ENCODE peak calls at places on chromosomes 1 and 21, in eight cellular contexts. C, O, V, F, E, R, N and H are unnamed samples. For H3K4me1, the result is how much of the 10 kb centered on the place peaks cover.

GRCh38 chr21:45253180-45253579 is 34.5 kb downstream of the POFUT2 start:
- DNase-seq in C (no peak), O (no peak), V (no peak), F (peak), E (peak), R (no peak), N (no peak), H (no peak)

GRCh38 chr1:16980473-16981268 is at the start of gene MFAP2:
- DNase-seq in C (peak), O (no peak), V (no peak), F (peak), E (no peak), R (no peak), N (no peak), H (peak)

GRCh38 chr1:186079084-186079684 is 295.9 kb downstream of the TPR start:
- DNase-seq in C (peak), O (no peak), V (no peak), F (no peak), E (no peak), R (no peak), N (no peak), H (no peak)

GRCh38 chr1:26531651-26532131 is 2.1 kb downstream of the RPS6KA1 start:
- DNase-seq in C (no peak), O (peak), V (no peak), F (no peak), E (no peak), R (peak), N (peak), H (no peak)

GRCh38 chr1:62194651-62195282 is at the start of gene L1TD1:
- DNase-seq in C (peak), O (peak), V (no peak), F (peak), E (no peak), R (no peak), N (no peak), H (no peak)

GRCh38 chr1:151568626-151569088 is 28.5 kb downstream of the TUFT1 start:
- DNase-seq in C (no peak), O (peak), V (no peak), F (no peak), E (no peak), R (no peak), N (no peak), H (no peak)

GRCh38 chr1:11289064-11289463 is 16.1 kb downstream of the UBIAD1 start:
- DNase-seq in C (no peak), O (no peak), V (no peak), F (no peak), E (no peak), R (no peak), N (no peak), H (no peak)

GRCh38 chr21:31973402-31973944 is 100.7 kb downstream of the HUNK start:
- DNase-seq in C (no peak), O (no peak), V (no peak), F (no peak), E (no peak), R (no peak), N (no peak), H (no peak)

GRCh38 chr1:5620997-5621396 is 371.2 kb downstream of the NPHP4 start:
- DNase-seq in C (peak), O (no peak), V (no peak), F (no peak), E (no peak), R (no peak), N (no peak), H (peak)
- TF ChIP-seq CTCF in C (peak), O (peak), V (peak), F (peak), E (no peak), R (no peak), N (peak), H (peak)

DNA sequence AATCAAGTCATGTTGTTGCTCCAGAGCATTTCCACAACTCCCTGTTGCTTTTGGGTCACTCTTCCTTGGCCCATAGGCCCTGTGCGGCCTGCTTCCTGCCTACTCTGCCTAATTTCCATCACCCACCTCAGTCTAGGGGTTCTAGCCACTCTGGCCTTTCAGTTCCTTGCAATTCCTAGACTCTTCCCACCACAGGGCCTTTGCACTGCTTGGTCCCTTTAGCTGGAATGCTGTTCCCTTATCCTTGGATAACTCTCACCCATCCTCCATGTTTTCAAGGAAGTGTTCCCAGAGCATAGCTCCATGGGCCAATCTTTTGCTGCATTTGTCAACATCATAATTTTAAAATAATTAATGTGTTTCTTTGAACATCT is 18.7 kb downstream of the EPHB2 start:
- DNase-seq in C (no peak), O (no peak), V (no peak), F (no peak), E (no peak), R (no peak), N (no peak), H (no peak)
- H3K27ac ChIP-seq in C (no peak), O (no peak), V (no peak), F (no peak), E (no peak), R (no peak), N (no peak), H (no peak)

DNA sequence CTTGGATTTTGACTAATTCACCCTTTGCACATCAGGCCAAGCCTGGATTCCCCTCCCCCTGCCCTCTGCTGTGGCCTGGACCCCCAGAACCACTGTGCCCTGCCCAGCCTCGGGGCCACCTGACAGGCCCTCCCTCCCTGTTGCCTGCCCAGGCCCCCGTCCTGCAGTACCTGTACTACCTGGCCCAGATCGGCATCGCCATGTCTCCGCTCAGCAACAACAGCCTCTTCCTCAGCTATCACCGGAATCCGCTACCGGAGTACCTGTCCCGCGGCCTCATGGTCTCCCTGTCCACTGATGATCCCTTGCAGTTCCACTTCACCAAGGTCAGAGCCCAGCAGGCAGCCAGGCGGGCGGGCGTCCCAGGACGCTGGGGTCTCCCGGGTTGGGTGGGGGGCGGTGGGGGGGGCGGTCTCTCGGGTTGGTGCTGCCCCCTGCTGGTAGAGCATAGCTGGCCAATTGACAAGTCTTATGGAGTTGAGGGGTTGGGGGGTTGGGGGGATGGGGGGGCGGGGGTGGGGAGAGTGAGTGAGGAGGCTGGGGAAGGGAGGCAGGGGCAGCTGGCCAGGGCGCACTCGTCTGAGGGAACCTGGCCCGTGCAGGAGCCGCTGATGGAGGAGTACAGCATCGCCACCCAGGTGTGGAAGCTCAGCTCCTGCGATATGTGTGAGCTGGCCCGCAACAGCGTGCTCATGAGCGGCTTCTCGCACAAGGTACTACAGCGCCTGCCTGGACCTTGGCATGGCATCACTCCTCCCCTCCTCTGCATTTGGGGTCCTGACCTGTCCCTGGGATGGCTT is 10.6 kb downstream of the AMPD2 start:
- DNase-seq in C (peak), O (peak), V (no peak), F (peak), E (no peak), R (no peak), N (no peak), H (no peak)
- H3K4me1 ChIP-seq in C (under half), O (under half), V (under half), F (under half), E (under half), R (under half), N (under half), H (under half)

DNA sequence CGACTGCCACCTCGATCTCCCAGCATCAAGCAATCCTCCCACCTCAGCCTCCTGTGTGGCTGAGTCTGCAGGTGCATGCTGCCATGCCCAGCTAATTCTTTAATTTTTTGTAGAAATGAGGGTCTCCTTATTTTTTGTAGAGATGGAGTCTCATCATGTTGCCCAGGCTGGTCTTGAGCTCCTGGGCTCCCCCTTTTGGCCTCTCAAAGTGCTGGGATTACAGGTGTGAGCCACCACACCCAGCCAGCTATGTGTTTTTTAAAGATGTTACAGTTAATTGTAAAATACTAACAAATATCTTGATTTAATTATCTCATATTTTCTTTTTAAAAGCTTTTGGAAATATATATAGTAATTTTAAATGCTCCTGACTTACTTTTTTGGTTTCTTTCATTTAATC is 181.3 kb upstream of the DMRTA2 start:
- DNase-seq in C (no peak), O (no peak), V (no peak), F (no peak), E (no peak), R (no peak), N (no peak), H (no peak)
- TF ChIP-seq CTCF in C (peak), O (no peak), V (no peak), F (peak), E (peak), R (no peak), N (no peak), H (peak)

GRCh38 chr1:81730881-81731280 is 69.9 kb upstream of the ADGRL2 start:
- DNase-seq in C (no peak), O (no peak), V (no peak), F (no peak), E (no peak), R (no peak), N (no peak), H (no peak)
- H3K27ac ChIP-seq in C (no peak), O (no peak), V (no peak), F (no peak), E (no peak), R (no peak), N (no peak), H (no peak)

DNA sequence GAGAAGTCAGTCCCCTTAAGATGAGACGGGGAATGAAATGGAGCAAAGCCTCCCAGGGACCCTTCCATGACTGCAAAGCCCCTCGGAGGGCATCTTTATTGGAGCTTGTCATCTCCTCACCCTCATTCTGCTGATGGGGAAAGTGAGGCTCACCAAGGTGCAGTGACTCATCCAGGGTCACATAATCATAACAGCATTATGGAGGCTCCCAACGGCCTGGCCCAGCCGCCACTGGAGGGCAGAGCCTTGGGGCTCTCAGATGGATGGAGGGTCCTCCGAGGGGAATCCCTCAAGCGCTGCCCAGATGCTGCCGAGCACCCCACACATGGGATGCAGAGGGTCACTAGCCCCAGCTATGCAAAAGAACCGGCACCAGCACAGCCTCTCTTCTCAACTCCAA is 18.9 kb downstream of the IFFO2 start:
- DNase-seq in C (no peak), O (no peak), V (no peak), F (no peak), E (no peak), R (no peak), N (no peak), H (no peak)
- H3K4me1 ChIP-seq in C (under half), O (under half), V (under half), F (under half), E (half or more), R (under half), N (half or more), H (under half)

DNA sequence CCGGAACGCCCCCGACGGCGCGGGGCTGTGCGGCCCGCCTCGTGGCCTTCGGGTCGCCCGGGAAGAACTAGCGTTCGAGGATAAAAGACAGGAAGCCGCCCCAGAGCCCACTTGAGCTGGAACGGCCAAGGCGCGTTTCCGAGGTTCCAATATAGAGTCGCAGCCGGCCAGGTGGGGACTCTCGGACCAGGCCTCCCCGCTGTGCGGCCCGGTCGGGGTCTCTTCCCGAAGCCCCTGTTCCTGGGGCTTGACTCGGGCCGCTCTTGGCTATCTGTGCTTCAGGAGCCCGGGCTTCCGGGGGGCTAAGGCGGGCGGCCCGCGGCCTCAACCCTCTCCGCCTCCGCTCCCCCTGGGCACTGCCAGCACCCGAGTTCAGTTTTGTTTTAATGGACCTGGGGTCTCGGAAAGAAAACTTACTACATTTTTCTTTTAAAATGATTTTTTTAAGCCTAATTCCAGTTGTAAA is 158.8 kb downstream of the RUNX1 start:
- DNase-seq in C (no peak), O (no peak), V (no peak), F (peak), E (no peak), R (no peak), N (no peak), H (no peak)
- TF ChIP-seq CTCF in C (no peak), O (no peak), V (no peak), F (no peak), E (no peak), R (no peak), N (no peak), H (no peak)

DNA sequence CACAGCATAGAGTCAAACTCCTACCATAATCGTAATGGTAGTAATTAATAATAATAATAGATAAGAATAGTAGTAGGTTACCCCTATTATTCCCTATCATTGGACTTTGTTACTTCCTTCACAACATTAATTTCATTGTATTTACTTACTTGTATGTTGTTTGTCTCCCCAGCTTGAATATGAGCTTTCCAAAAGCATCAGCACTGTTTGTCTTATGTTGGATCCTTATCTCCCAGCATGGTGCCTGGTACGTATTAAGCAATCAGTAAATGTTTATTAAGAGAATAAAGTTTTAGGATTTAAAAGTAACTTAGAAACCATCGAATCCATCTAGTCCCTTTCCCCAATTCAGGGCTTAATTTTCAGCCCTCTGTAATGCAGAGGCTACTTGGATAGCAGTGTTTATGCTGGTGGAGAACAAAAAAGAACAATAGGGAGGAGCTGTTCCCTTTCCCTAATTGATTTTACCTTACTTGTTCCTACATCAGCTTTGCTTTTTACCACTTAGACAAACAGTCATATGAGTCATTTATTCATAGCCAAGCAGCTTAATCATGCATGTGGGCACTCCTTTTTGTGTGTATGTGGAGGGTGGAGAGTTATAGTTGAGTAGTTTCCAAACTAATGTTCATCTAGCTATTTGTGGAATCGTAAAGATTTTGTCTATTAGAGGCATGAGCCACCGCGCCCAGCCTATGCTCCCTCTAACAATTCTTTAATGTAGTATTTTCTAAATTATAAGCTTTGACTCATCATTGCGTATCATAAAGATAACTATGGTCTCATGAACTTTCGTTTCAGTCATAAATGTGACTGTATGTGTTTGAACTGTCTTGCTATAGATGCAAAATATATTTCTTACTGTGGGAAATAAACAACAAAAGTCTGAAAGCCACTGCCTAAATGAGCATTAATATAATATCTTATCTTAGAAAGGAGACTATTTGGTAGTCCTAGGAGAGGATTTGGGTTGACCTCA is 20.9 kb upstream of the DR1 start:
- DNase-seq in C (no peak), O (no peak), V (no peak), F (no peak), E (peak), R (no peak), N (no peak), H (no peak)
- H3K27ac ChIP-seq in C (no peak), O (peak), V (no peak), F (no peak), E (no peak), R (no peak), N (peak), H (no peak)

GRCh38 chr1:154463512-154463990 is 38.5 kb upstream of the TDRD10 start:
- DNase-seq in C (no peak), O (peak), V (no peak), F (no peak), E (no peak), R (no peak), N (no peak), H (peak)
- H3K4me1 ChIP-seq in C (under half), O (under half), V (under half), F (under half), E (under half), R (under half), N (under half), H (under half)

GRCh38 chr1:31828926-31829690 is 13.3 kb upstream of the SPOCD1 start:
- DNase-seq in C (no peak), O (peak), V (no peak), F (no peak), E (no peak), R (no peak), N (no peak), H (no peak)
- TF ChIP-seq CTCF in C (no peak), O (no peak), V (no peak), F (no peak), E (no peak), R (no peak), N (no peak), H (no peak)